ENCODE peak calls at places on chromosomes 4 and X, in six cellular contexts. One of them, this sample, is unnamed.

GRCh38 chr4:185532327-185532726 is 3.0 kb downstream of the PDLIM3 start:
- DNase-seq in effector CD4-positive, alpha-beta T cell: no peak
- DNase-seq in AG09319: no peak
- DNase-seq in endothelial cell: no peak
- DNase-seq in AG09309: no peak
- DNase-seq in mucosa of descending colon: no peak
- DNase-seq in this sample: no peak

GRCh38 chr4:186724048-186724860 is 598 bp upstream of the FAT1 start:
- DNase-seq in AG09309: no peak
- DNase-seq in mucosa of descending colon: peak
- DNase-seq in endothelial cell: peak
- DNase-seq in effector CD4-positive, alpha-beta T cell: no peak
- DNase-seq in AG09319: no peak
- DNase-seq in this sample: no peak

GRCh38 chrX:150856101-150856500 is 42.4 kb downstream of the CD99L2 start:
- DNase-seq in endothelial cell: no peak
- DNase-seq in AG09309: no peak
- DNase-seq in mucosa of descending colon: no peak
- DNase-seq in effector CD4-positive, alpha-beta T cell: no peak
- DNase-seq in AG09319: no peak
- DNase-seq in this sample: no peak

GRCh38 chrX:40176256-40176978 is 78.7 kb upstream of the BCOR start:
- DNase-seq in AG09309: no peak
- DNase-seq in endothelial cell: peak
- DNase-seq in effector CD4-positive, alpha-beta T cell: peak
- DNase-seq in mucosa of descending colon: peak
- DNase-seq in AG09319: no peak
- DNase-seq in this sample: peak

GRCh38 chr4:158934996-158935669 is 166.3 kb downstream of the FNIP2 start:
- DNase-seq in endothelial cell: no peak
- DNase-seq in AG09319: no peak
- DNase-seq in mucosa of descending colon: no peak
- DNase-seq in AG09309: no peak
- DNase-seq in effector CD4-positive, alpha-beta T cell: no peak
- DNase-seq in this sample: no peak

GRCh38 chrX:153624196-153625091 is 22.6 kb upstream of the DUSP9 start:
- DNase-seq in AG09309: no peak
- DNase-seq in endothelial cell: no peak
- DNase-seq in mucosa of descending colon: no peak
- DNase-seq in effector CD4-positive, alpha-beta T cell: no peak
- DNase-seq in AG09319: no peak
- DNase-seq in this sample: no peak

GRCh38 chrX:31185884-31186283 is 114.0 kb upstream of the FTHL17 start:
- DNase-seq in AG09309: no peak
- DNase-seq in effector CD4-positive, alpha-beta T cell: no peak
- DNase-seq in endothelial cell: no peak
- DNase-seq in AG09319: no peak
- DNase-seq in mucosa of descending colon: no peak
- DNase-seq in this sample: no peak

GRCh38 chr4:6550821-6551220 is 24.2 kb upstream of the MAN2B2 start:
- DNase-seq in AG09309: no peak
- DNase-seq in mucosa of descending colon: no peak
- DNase-seq in effector CD4-positive, alpha-beta T cell: no peak
- DNase-seq in AG09319: no peak
- DNase-seq in endothelial cell: no peak
- DNase-seq in this sample: no peak

GRCh38 chr4:129064717-129065116 is 28.6 kb downstream of the SCLT1 start:
- DNase-seq in mucosa of descending colon: no peak
- DNase-seq in endothelial cell: no peak
- DNase-seq in AG09309: peak
- DNase-seq in AG09319: peak
- DNase-seq in effector CD4-positive, alpha-beta T cell: no peak
- DNase-seq in this sample: no peak

GRCh38 chr4:76546282-76547166 is 111.5 kb downstream of the SHROOM3 start:
- DNase-seq in mucosa of descending colon: peak
- DNase-seq in AG09319: peak
- DNase-seq in endothelial cell: no peak
- DNase-seq in AG09309: peak
- DNase-seq in effector CD4-positive, alpha-beta T cell: no peak
- DNase-seq in this sample: no peak

GRCh38 chrX:52574416-52575275 is 57.8 kb upstream of the XAGE1B start:
- DNase-seq in AG09309: peak
- DNase-seq in mucosa of descending colon: peak
- DNase-seq in AG09319: peak
- DNase-seq in effector CD4-positive, alpha-beta T cell: no peak
- DNase-seq in endothelial cell: peak
- DNase-seq in this sample: no peak

GRCh38 chr4:56723201-56723605 is 42.1 kb upstream of the HOPX start:
- DNase-seq in endothelial cell: no peak
- DNase-seq in AG09319: no peak
- DNase-seq in effector CD4-positive, alpha-beta T cell: no peak
- DNase-seq in AG09309: no peak
- DNase-seq in mucosa of descending colon: no peak
- DNase-seq in this sample: peak

GRCh38 chrX:4876268-4876667 is 1162.8 kb upstream of the PRKX start:
- DNase-seq in effector CD4-positive, alpha-beta T cell: no peak
- DNase-seq in mucosa of descending colon: no peak
- DNase-seq in AG09309: no peak
- DNase-seq in endothelial cell: no peak
- DNase-seq in AG09319: no peak
- DNase-seq in this sample: no peak

GRCh38 chrX:138925330-138925729 is 213.8 kb upstream of the FGF13 start:
- DNase-seq in mucosa of descending colon: no peak
- DNase-seq in AG09309: peak
- DNase-seq in AG09319: peak
- DNase-seq in endothelial cell: no peak
- DNase-seq in effector CD4-positive, alpha-beta T cell: no peak
- DNase-seq in this sample: no peak

GRCh38 chrX:47321386-47321785 is 49.0 kb upstream of the ZNF157 start:
- DNase-seq in endothelial cell: peak
- DNase-seq in mucosa of descending colon: peak
- DNase-seq in effector CD4-positive, alpha-beta T cell: no peak
- DNase-seq in AG09319: peak
- DNase-seq in AG09309: no peak
- DNase-seq in this sample: no peak

GRCh38 chr4:103046416-103047290 is 27.1 kb upstream of the SLC9B1 start:
- DNase-seq in endothelial cell: peak
- DNase-seq in effector CD4-positive, alpha-beta T cell: peak
- DNase-seq in AG09309: no peak
- DNase-seq in AG09319: peak
- DNase-seq in mucosa of descending colon: peak
- DNase-seq in this sample: peak

GRCh38 chrX:53184836-53185235 is 40.2 kb downstream of the KDM5C start:
- DNase-seq in AG09319: no peak
- DNase-seq in endothelial cell: no peak
- DNase-seq in effector CD4-positive, alpha-beta T cell: no peak
- DNase-seq in AG09309: peak
- DNase-seq in mucosa of descending colon: no peak
- DNase-seq in this sample: no peak

GRCh38 chr4:87521757-87522374 is 7.3 kb downstream of the SPARCL1 start:
- DNase-seq in AG09309: no peak
- DNase-seq in AG09319: no peak
- DNase-seq in endothelial cell: no peak
- DNase-seq in mucosa of descending colon: no peak
- DNase-seq in effector CD4-positive, alpha-beta T cell: no peak
- DNase-seq in this sample: no peak

GRCh38 chrX:129040124-129040523 is 483.2 kb downstream of the SMARCA1 start:
- DNase-seq in AG09319: no peak
- DNase-seq in effector CD4-positive, alpha-beta T cell: no peak
- DNase-seq in mucosa of descending colon: no peak
- DNase-seq in endothelial cell: no peak
- DNase-seq in AG09309: no peak
- DNase-seq in this sample: no peak

GRCh38 chr4:156961241-156962068 is 10.1 kb downstream of the PDGFC start:
- DNase-seq in effector CD4-positive, alpha-beta T cell: no peak
- DNase-seq in endothelial cell: no peak
- DNase-seq in AG09319: no peak
- DNase-seq in mucosa of descending colon: no peak
- DNase-seq in AG09309: no peak
- DNase-seq in this sample: no peak

GRCh38 chr4:128782076-128782715 is 27.3 kb upstream of the JADE1 start:
- DNase-seq in AG09309: no peak
- DNase-seq in mucosa of descending colon: peak
- DNase-seq in effector CD4-positive, alpha-beta T cell: peak
- DNase-seq in endothelial cell: no peak
- DNase-seq in AG09319: no peak
- DNase-seq in this sample: peak

GRCh38 chr4:59966758-59967157 is 1233.4 kb upstream of the ADGRL3 start:
- DNase-seq in mucosa of descending colon: no peak
- DNase-seq in AG09319: no peak
- DNase-seq in effector CD4-positive, alpha-beta T cell: no peak
- DNase-seq in AG09309: no peak
- DNase-seq in endothelial cell: no peak
- DNase-seq in this sample: no peak

GRCh38 chr4:90824266-90825167 is 697.3 kb downstream of the CCSER1 start:
- DNase-seq in effector CD4-positive, alpha-beta T cell: no peak
- DNase-seq in AG09309: no peak
- DNase-seq in endothelial cell: no peak
- DNase-seq in mucosa of descending colon: no peak
- DNase-seq in AG09319: no peak
- DNase-seq in this sample: no peak

GRCh38 chrX:44382871-44383270 is 39.4 kb upstream of the EFHC2 start:
- DNase-seq in AG09319: peak
- DNase-seq in effector CD4-positive, alpha-beta T cell: no peak
- DNase-seq in AG09309: no peak
- DNase-seq in endothelial cell: no peak
- DNase-seq in mucosa of descending colon: no peak
- DNase-seq in this sample: no peak

GRCh38 chr4:9997881-9998280 is 23.4 kb downstream of the SLC2A9 start:
- DNase-seq in AG09309: no peak
- DNase-seq in mucosa of descending colon: no peak
- DNase-seq in effector CD4-positive, alpha-beta T cell: no peak
- DNase-seq in endothelial cell: no peak
- DNase-seq in AG09319: no peak
- DNase-seq in this sample: no peak

GRCh38 chr4:2045518-2045951 is 13.6 kb upstream of the NAT8L start:
- DNase-seq in AG09309: no peak
- DNase-seq in AG09319: no peak
- DNase-seq in endothelial cell: no peak
- DNase-seq in mucosa of descending colon: no peak
- DNase-seq in effector CD4-positive, alpha-beta T cell: no peak
- DNase-seq in this sample: no peak

GRCh38 chr4:16043820-16044554 is 39.8 kb downstream of the PROM1 start:
- DNase-seq in endothelial cell: no peak
- DNase-seq in mucosa of descending colon: peak
- DNase-seq in AG09319: no peak
- DNase-seq in effector CD4-positive, alpha-beta T cell: no peak
- DNase-seq in AG09309: no peak
- DNase-seq in this sample: no peak

GRCh38 chr4:8029689-8030088 is 90.0 kb upstream of the AFAP1 start:
- DNase-seq in effector CD4-positive, alpha-beta T cell: no peak
- DNase-seq in AG09309: no peak
- DNase-seq in AG09319: no peak
- DNase-seq in endothelial cell: no peak
- DNase-seq in mucosa of descending colon: no peak
- DNase-seq in this sample: no peak

GRCh38 chr4:173505924-173506779 is 23.9 kb downstream of the HAND2 start:
- DNase-seq in effector CD4-positive, alpha-beta T cell: peak
- DNase-seq in AG09309: no peak
- DNase-seq in endothelial cell: peak
- DNase-seq in AG09319: no peak
- DNase-seq in mucosa of descending colon: peak
- DNase-seq in this sample: peak

GRCh38 chrX:1502241-1502640 is 34.7 kb downstream of the P2RY8 start:
- DNase-seq in endothelial cell: no peak
- DNase-seq in mucosa of descending colon: no peak
- DNase-seq in AG09309: no peak
- DNase-seq in effector CD4-positive, alpha-beta T cell: no peak
- DNase-seq in AG09319: no peak
- DNase-seq in this sample: no peak

GRCh38 chr4:48445704-48446103 is 37.4 kb upstream of the SLC10A4 start:
- DNase-seq in endothelial cell: no peak
- DNase-seq in AG09319: no peak
- DNase-seq in effector CD4-positive, alpha-beta T cell: no peak
- DNase-seq in AG09309: no peak
- DNase-seq in mucosa of descending colon: no peak
- DNase-seq in this sample: no peak

GRCh38 chr4:8393593-8394038 is 46.9 kb downstream of the ACOX3 start:
- DNase-seq in AG09319: peak
- DNase-seq in mucosa of descending colon: peak
- DNase-seq in AG09309: peak
- DNase-seq in endothelial cell: no peak
- DNase-seq in effector CD4-positive, alpha-beta T cell: no peak
- DNase-seq in this sample: no peak

GRCh38 chr4:169151671-169152070 is 119.1 kb downstream of the SH3RF1 start:
- DNase-seq in mucosa of descending colon: no peak
- DNase-seq in AG09319: no peak
- DNase-seq in endothelial cell: no peak
- DNase-seq in AG09309: peak
- DNase-seq in effector CD4-positive, alpha-beta T cell: no peak
- DNase-seq in this sample: no peak

This sample was measured in activated naive CD8-positive, alpha-beta T cell treated with anti-CD3 and anti-CD28 coated beads for 36 hours.